ENCODE peak calls at places on chromosomes 5 and 9, in eight cellular contexts. F, X, V, Z, M, I, E and O are unnamed samples.

GRCh38 chr5:58259685-58260152 is 200.2 kb downstream of the PLK2 start:
- DNase-seq in F (no peak), X (no peak), V (peak), Z (peak), M (peak), I (peak), E (peak), O (peak)

GRCh38 chr5:159156426-159156835 is 52.9 kb downstream of the RNF145 start:
- DNase-seq in F (no peak), X (no peak), V (no peak), Z (no peak), M (no peak), I (no peak), E (no peak), O (no peak)

GRCh38 chr5:160923927-160924705 is 72.1 kb upstream of the ATP10B start:
- DNase-seq in F (no peak), X (no peak), V (no peak), Z (no peak), M (no peak), I (no peak), E (no peak), O (no peak)

GRCh38 chr5:35478856-35479682 is 138.6 kb upstream of the SPEF2 start:
- DNase-seq in F (no peak), X (no peak), V (no peak), Z (peak), M (peak), I (peak), E (peak), O (peak)

GRCh38 chr5:170573119-170573518 is 69.3 kb downstream of the KCNIP1 start:
- DNase-seq in F (no peak), X (no peak), V (no peak), Z (no peak), M (no peak), I (no peak), E (no peak), O (no peak)

GRCh38 chr9:137448569-137448962 is 7.4 kb upstream of the ENTPD8 start:
- DNase-seq in F (no peak), X (no peak), V (no peak), Z (no peak), M (no peak), I (no peak), E (no peak), O (no peak)

GRCh38 chr9:123087359-123087888 is 54.0 kb downstream of the GPR21 start:
- DNase-seq in F (no peak), X (no peak), V (no peak), Z (no peak), M (no peak), I (peak), E (no peak), O (no peak)

GRCh38 chr5:41722359-41722950 is 147.8 kb downstream of the OXCT1 start:
- DNase-seq in F (no peak), X (no peak), V (no peak), Z (peak), M (peak), I (no peak), E (peak), O (peak)

GRCh38 chr9:85615792-85616191 is 126.0 kb downstream of the AGTPBP1 start:
- DNase-seq in F (no peak), X (no peak), V (no peak), Z (no peak), M (no peak), I (no peak), E (no peak), O (no peak)

GRCh38 chr9:18775969-18776368 is 257.0 kb downstream of the SAXO1 start:
- DNase-seq in F (no peak), X (no peak), V (no peak), Z (no peak), M (no peak), I (no peak), E (no peak), O (no peak)

GRCh38 chr5:169071-169727 is 22.1 kb upstream of the LRRC14B start:
- DNase-seq in F (peak), X (no peak), V (no peak), Z (peak), M (peak), I (no peak), E (peak), O (peak)

GRCh38 chr9:97473717-97474116 is 27.7 kb upstream of the TMOD1 start:
- DNase-seq in F (no peak), X (no peak), V (no peak), Z (no peak), M (no peak), I (no peak), E (no peak), O (peak)

GRCh38 chr5:10595678-10596309 is 31.9 kb downstream of the ANKRD33B start:
- DNase-seq in F (peak), X (no peak), V (no peak), Z (peak), M (peak), I (no peak), E (peak), O (peak)

GRCh38 chr9:86353591-86354047 is 591 bp downstream of the TUT7 start:
- DNase-seq in F (no peak), X (no peak), V (peak), Z (no peak), M (peak), I (peak), E (no peak), O (peak)

GRCh38 chr5:59174248-59174844 is 591.5 kb downstream of the RAB3C start:
- DNase-seq in F (peak), X (no peak), V (no peak), Z (peak), M (peak), I (peak), E (peak), O (peak)

GRCh38 chr5:130337179-130337888 is 433.1 kb downstream of the CHSY3 start:
- DNase-seq in F (peak), X (no peak), V (no peak), Z (peak), M (peak), I (no peak), E (peak), O (peak)

GRCh38 chr5:125410501-125411162 is 664.2 kb upstream of the ZNF608 start:
- DNase-seq in F (no peak), X (no peak), V (no peak), Z (peak), M (peak), I (no peak), E (peak), O (peak)

GRCh38 chr5:79773612-79774011 is 84.0 kb downstream of the CMYA5 start:
- DNase-seq in F (no peak), X (no peak), V (no peak), Z (no peak), M (no peak), I (no peak), E (no peak), O (no peak)

GRCh38 chr5:9888517-9888916 is 258.4 kb upstream of the TAS2R1 start:
- DNase-seq in F (no peak), X (no peak), V (no peak), Z (peak), M (peak), I (no peak), E (peak), O (peak)

GRCh38 chr5:19978466-19978865 is 9.5 kb downstream of the CDH18 start:
- DNase-seq in F (no peak), X (no peak), V (no peak), Z (no peak), M (no peak), I (no peak), E (no peak), O (no peak)

GRCh38 chr5:92907914-92908606 is 673.0 kb downstream of the NR2F1-AS1 start:
- DNase-seq in F (no peak), X (no peak), V (no peak), Z (peak), M (peak), I (peak), E (peak), O (peak)

GRCh38 chr5:157459715-157460599 is at the start of gene NIPAL4:
- DNase-seq in F (no peak), X (no peak), V (no peak), Z (no peak), M (peak), I (no peak), E (no peak), O (peak)

GRCh38 chr9:12538842-12539584 is 154.2 kb upstream of the TYRP1 start:
- DNase-seq in F (no peak), X (no peak), V (no peak), Z (no peak), M (peak), I (no peak), E (no peak), O (peak)

GRCh38 chr5:72599519-72600400 is 92.5 kb upstream of the ZNF366 start:
- DNase-seq in F (no peak), X (no peak), V (no peak), Z (peak), M (peak), I (no peak), E (peak), O (peak)

GRCh38 chr5:174935854-174936474 is 211.6 kb downstream of the MSX2 start:
- DNase-seq in F (peak), X (no peak), V (peak), Z (peak), M (peak), I (peak), E (peak), O (peak)

GRCh38 chr5:17127743-17128231 is 89.6 kb upstream of the BASP1 start:
- DNase-seq in F (no peak), X (no peak), V (no peak), Z (peak), M (peak), I (no peak), E (peak), O (peak)

GRCh38 chr9:64773491-64773931 is 511.5 kb downstream of the FOXD4L5 start:
- DNase-seq in F (no peak), X (no peak), V (no peak), Z (no peak), M (no peak), I (peak), E (no peak), O (no peak)

GRCh38 chr9:131483319-131484050 is 19.2 kb upstream of the POMT1 start:
- DNase-seq in F (peak), X (no peak), V (no peak), Z (no peak), M (no peak), I (no peak), E (no peak), O (no peak)

GRCh38 chr5:148820778-148821395 is 5.5 kb upstream of the ADRB2 start:
- DNase-seq in F (no peak), X (no peak), V (no peak), Z (peak), M (peak), I (peak), E (peak), O (peak)

GRCh38 chr5:10469253-10470030 is 27.8 kb downstream of the ROPN1L start:
- DNase-seq in F (no peak), X (no peak), V (no peak), Z (peak), M (no peak), I (no peak), E (peak), O (no peak)

GRCh38 chr5:1255081-1255561 is 29.9 kb downstream of the SLC6A18 start:
- DNase-seq in F (no peak), X (no peak), V (no peak), Z (no peak), M (no peak), I (no peak), E (no peak), O (no peak)

GRCh38 chr9:86321373-86321772 is 32.8 kb downstream of the TUT7 start:
- DNase-seq in F (no peak), X (no peak), V (no peak), Z (peak), M (peak), I (no peak), E (peak), O (peak)

GRCh38 chr9:91422832-91423711 is 560 bp downstream of the NFIL3 start:
- DNase-seq in F (peak), X (peak), V (no peak), Z (peak), M (peak), I (peak), E (peak), O (peak)

DNA sequence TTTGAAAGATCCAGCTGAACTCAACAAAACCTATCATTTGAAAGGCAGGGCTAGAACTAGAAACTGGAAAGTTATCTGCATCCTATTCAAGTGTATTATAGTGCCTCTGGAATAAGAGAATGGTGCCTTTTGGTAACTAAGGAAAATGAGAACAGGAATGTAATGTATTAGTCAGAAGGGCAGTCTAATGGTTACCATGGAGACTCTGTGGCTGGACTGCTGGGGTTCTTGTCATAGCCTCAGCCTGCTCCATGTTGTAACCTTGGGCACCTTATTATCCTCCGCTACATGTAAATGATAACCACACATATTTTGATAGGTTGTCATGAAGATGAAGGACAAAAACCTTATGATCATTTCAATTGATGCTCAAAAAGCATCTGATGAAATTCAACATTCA is 24.6 kb upstream of the IFNB1 start:
- DNase-seq in F (no peak), X (no peak), V (no peak), Z (peak), M (peak), I (no peak), E (peak), O (no peak)
- TF ChIP-seq CTCF in F (no peak), X (no peak), V (no peak), Z (no peak), M (no peak), I (no peak), E (no peak), O (no peak)

GRCh38 chr5:38494175-38494574 is 62.3 kb downstream of the LIFR start:
- DNase-seq in F (no peak), X (no peak), V (no peak), Z (no peak), M (no peak), I (no peak), E (no peak), O (no peak)
- H3K4me3 ChIP-seq in F (no peak), X (no peak), V (no peak), Z (no peak), M (no peak), I (no peak), E (no peak), O (no peak)

DNA sequence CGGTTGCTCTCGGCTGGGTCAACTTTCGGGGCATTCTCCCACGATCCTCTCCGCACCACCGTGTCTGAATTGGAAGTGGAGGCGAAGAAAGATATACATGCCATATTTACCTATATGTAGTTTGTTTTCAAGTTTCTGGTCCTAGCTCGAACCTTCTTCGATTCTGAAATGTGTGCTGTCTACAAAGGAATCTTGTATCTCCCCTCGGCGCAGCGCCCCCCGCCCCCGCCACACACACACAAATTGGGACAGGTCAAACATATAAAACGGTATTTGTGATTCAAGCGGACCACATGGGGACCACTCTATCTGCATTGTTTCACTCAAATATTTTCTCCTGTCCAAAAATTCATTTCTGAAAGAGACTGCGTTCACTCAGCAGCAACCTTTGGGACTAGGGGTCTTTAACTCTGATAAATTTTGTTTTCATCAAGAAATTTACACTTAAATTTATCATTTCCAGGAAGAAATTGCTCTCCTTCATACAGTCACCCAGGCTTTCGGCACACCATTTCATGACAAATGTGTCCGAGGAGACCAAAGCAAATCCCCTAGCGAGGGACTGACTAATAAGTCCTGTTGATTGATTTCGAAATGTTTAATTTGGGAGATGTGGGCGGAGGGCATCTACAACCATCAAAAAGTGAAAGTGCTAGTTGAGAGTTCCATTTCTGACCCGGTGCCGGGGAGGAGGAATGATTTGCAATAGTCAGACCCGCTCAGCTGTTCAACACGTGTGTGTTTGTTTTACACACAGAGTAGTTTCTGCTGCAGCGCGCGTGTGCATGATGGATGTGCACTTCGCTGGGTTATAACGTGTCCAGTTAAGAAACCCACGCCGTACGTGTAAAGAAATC is 1.1 kb upstream of the NR4A3 start:
- DNase-seq in F (peak), X (peak), V (no peak), Z (peak), M (peak), I (peak), E (peak), O (peak)
- TF ChIP-seq CTCF in F (no peak), X (no peak), V (no peak), Z (no peak), M (no peak), I (no peak), E (no peak), O (peak)

GRCh38 chr5:179488464-179488863 is 61.9 kb upstream of the RUFY1 start:
- DNase-seq in F (no peak), X (no peak), V (no peak), Z (no peak), M (no peak), I (no peak), E (no peak), O (no peak)
- H3K4me3 ChIP-seq in F (no peak), X (no peak), V (no peak), Z (no peak), M (no peak), I (no peak), E (no peak), O (no peak)

GRCh38 chr5:107670028-107670926 is 460 bp downstream of the EFNA5 start:
- DNase-seq in F (peak), X (no peak), V (no peak), Z (peak), M (peak), I (peak), E (peak), O (peak)
- TF ChIP-seq CTCF in F (no peak), X (no peak), V (no peak), Z (no peak), M (no peak), I (no peak), E (no peak), O (no peak)

GRCh38 chr5:77773734-77774280 is 2.3 kb downstream of the TBCA start:
- DNase-seq in F (no peak), X (no peak), V (no peak), Z (no peak), M (no peak), I (no peak), E (no peak), O (no peak)
- H3K4me3 ChIP-seq in F (no peak), X (peak), V (peak), Z (no peak), M (no peak), I (no peak), E (peak), O (no peak)

DNA sequence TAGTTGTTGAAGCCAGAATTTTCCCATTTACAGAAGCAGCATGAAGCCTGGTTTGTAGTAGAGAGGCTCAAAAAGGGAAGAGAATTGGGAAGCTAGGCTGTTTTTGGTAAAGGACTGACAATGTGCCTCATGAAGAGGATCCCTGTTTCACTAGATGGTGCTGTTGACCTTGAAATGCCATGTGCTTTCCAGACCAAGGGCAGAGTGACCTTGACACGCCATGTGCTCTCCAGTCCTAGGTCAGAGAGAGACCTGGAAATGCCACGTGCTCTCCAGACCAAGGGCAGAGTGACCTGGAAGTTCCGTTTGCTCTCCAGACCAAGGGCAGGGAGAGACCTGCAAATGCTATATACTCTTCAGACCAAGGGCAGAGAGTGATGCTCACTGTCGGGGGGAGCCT is 32.0 kb downstream of the UNC13B start:
- DNase-seq in F (no peak), X (no peak), V (no peak), Z (peak), M (peak), I (peak), E (no peak), O (peak)
- TF ChIP-seq CTCF in F (no peak), X (no peak), V (peak), Z (peak), M (peak), I (peak), E (no peak), O (peak)

DNA sequence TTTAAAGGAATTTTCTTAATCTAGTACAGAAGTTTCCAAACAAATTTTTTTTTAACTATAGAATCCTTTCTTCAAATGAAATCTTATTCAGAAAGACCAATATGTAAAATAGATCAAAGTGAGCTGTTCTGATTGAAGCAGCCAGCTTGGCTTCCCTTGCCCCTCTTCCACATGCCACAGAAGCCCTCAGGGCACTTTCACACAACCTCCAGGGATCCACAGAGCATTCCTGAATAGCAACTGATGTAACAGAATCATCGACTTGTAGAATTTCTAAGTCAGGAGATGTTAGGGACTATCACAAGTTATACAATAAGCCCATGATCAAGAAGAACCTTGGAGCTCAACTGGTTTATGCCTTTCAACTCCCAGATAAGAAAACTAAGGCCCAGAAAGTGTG is 427.8 kb upstream of the C9orf72 start:
- DNase-seq in F (no peak), X (no peak), V (peak), Z (no peak), M (no peak), I (no peak), E (no peak), O (no peak)
- H3K4me3 ChIP-seq in F (no peak), X (no peak), V (no peak), Z (no peak), M (no peak), I (no peak), E (no peak), O (no peak)